ENCODE peak calls at places on chromosomes 13 and 19, in eight cellular contexts. One of them, this sample, is unnamed.

GRCh38 chr19:5152767-5153532 is 184.0 kb downstream of the KDM4B start:
- DNase-seq in activated naive CD4-positive, alpha-beta T cell treated with Interleukin-2 at 50 U/mL for 16 hours: no peak
- DNase-seq in effector memory CD8-positive, alpha-beta T cell: no peak
- DNase-seq in iris pigment epithelial cell: no peak
- DNase-seq in activated T-cell treated with anti-CD3 and anti-CD28 coated beads for 1 hour: no peak
- DNase-seq in cortex of kidney: no peak
- DNase-seq in HT-29: no peak
- DNase-seq in mammary epithelial cell: no peak
- DNase-seq in this sample: no peak

GRCh38 chr13:77213644-77214043 is 113.2 kb downstream of the MYCBP2 start:
- DNase-seq in iris pigment epithelial cell: peak; percentile 87
- DNase-seq in activated naive CD4-positive, alpha-beta T cell treated with Interleukin-2 at 50 U/mL for 16 hours: no peak
- DNase-seq in effector memory CD8-positive, alpha-beta T cell: no peak
- DNase-seq in mammary epithelial cell: no peak
- DNase-seq in activated T-cell treated with anti-CD3 and anti-CD28 coated beads for 1 hour: no peak
- DNase-seq in HT-29: no peak
- DNase-seq in cortex of kidney: no peak
- DNase-seq in this sample: no peak

GRCh38 chr13:44243198-44243852 is 130.3 kb upstream of the SERP2 start:
- DNase-seq in effector memory CD8-positive, alpha-beta T cell: no peak
- DNase-seq in HT-29: peak; percentile 93
- DNase-seq in activated T-cell treated with anti-CD3 and anti-CD28 coated beads for 1 hour: no peak
- DNase-seq in cortex of kidney: no peak
- DNase-seq in iris pigment epithelial cell: peak; percentile 55
- DNase-seq in activated naive CD4-positive, alpha-beta T cell treated with Interleukin-2 at 50 U/mL for 16 hours: no peak
- DNase-seq in mammary epithelial cell: peak; percentile 78
- DNase-seq in this sample: peak; percentile 55

GRCh38 chr19:8576273-8576993 is 809 bp downstream of the MYO1F start:
- DNase-seq in activated naive CD4-positive, alpha-beta T cell treated with Interleukin-2 at 50 U/mL for 16 hours: peak; percentile 33
- DNase-seq in HT-29: no peak
- DNase-seq in mammary epithelial cell: no peak
- DNase-seq in activated T-cell treated with anti-CD3 and anti-CD28 coated beads for 1 hour: no peak
- DNase-seq in cortex of kidney: no peak
- DNase-seq in iris pigment epithelial cell: no peak
- DNase-seq in effector memory CD8-positive, alpha-beta T cell: no peak
- DNase-seq in this sample: no peak

GRCh38 chr13:29402168-29402621 is 193.3 kb downstream of the SLC7A1 start:
- DNase-seq in activated T-cell treated with anti-CD3 and anti-CD28 coated beads for 1 hour: no peak
- DNase-seq in mammary epithelial cell: peak; percentile 17
- DNase-seq in HT-29: peak; percentile 45
- DNase-seq in activated naive CD4-positive, alpha-beta T cell treated with Interleukin-2 at 50 U/mL for 16 hours: no peak
- DNase-seq in cortex of kidney: no peak
- DNase-seq in iris pigment epithelial cell: peak; percentile 30
- DNase-seq in effector memory CD8-positive, alpha-beta T cell: no peak
- DNase-seq in this sample: peak; percentile 36

GRCh38 chr13:95360464-95361097 is 59.3 kb upstream of the ABCC4 start:
- DNase-seq in HT-29: no peak
- DNase-seq in cortex of kidney: no peak
- DNase-seq in mammary epithelial cell: no peak
- DNase-seq in iris pigment epithelial cell: peak; percentile 10
- DNase-seq in activated T-cell treated with anti-CD3 and anti-CD28 coated beads for 1 hour: no peak
- DNase-seq in effector memory CD8-positive, alpha-beta T cell: no peak
- DNase-seq in activated naive CD4-positive, alpha-beta T cell treated with Interleukin-2 at 50 U/mL for 16 hours: no peak
- DNase-seq in this sample: no peak

GRCh38 chr13:113458218-113459065 is 5.2 kb upstream of the ADPRHL1 start:
- DNase-seq in cortex of kidney: no peak
- DNase-seq in activated T-cell treated with anti-CD3 and anti-CD28 coated beads for 1 hour: no peak
- DNase-seq in mammary epithelial cell: no peak
- DNase-seq in activated naive CD4-positive, alpha-beta T cell treated with Interleukin-2 at 50 U/mL for 16 hours: no peak
- DNase-seq in iris pigment epithelial cell: peak; percentile 16
- DNase-seq in HT-29: peak; percentile 5
- DNase-seq in effector memory CD8-positive, alpha-beta T cell: no peak
- DNase-seq in this sample: no peak

GRCh38 chr13:109272595-109273325 is 513.6 kb downstream of the IRS2 start:
- DNase-seq in cortex of kidney: no peak
- DNase-seq in activated naive CD4-positive, alpha-beta T cell treated with Interleukin-2 at 50 U/mL for 16 hours: no peak
- DNase-seq in activated T-cell treated with anti-CD3 and anti-CD28 coated beads for 1 hour: no peak
- DNase-seq in iris pigment epithelial cell: peak; percentile 49
- DNase-seq in effector memory CD8-positive, alpha-beta T cell: no peak
- DNase-seq in mammary epithelial cell: no peak
- DNase-seq in HT-29: no peak
- DNase-seq in this sample: peak; percentile 28

GRCh38 chr13:95741584-95742563 is 64.9 kb downstream of the DNAJC3 start:
- DNase-seq in activated naive CD4-positive, alpha-beta T cell treated with Interleukin-2 at 50 U/mL for 16 hours: no peak
- DNase-seq in iris pigment epithelial cell: no peak
- DNase-seq in mammary epithelial cell: no peak
- DNase-seq in cortex of kidney: no peak
- DNase-seq in effector memory CD8-positive, alpha-beta T cell: no peak
- DNase-seq in HT-29: no peak
- DNase-seq in activated T-cell treated with anti-CD3 and anti-CD28 coated beads for 1 hour: no peak
- DNase-seq in this sample: no peak

GRCh38 chr13:102569488-102569887 is 27.3 kb upstream of the TPP2 start:
- DNase-seq in mammary epithelial cell: no peak
- DNase-seq in activated T-cell treated with anti-CD3 and anti-CD28 coated beads for 1 hour: no peak
- DNase-seq in effector memory CD8-positive, alpha-beta T cell: no peak
- DNase-seq in activated naive CD4-positive, alpha-beta T cell treated with Interleukin-2 at 50 U/mL for 16 hours: no peak
- DNase-seq in HT-29: no peak
- DNase-seq in iris pigment epithelial cell: peak; percentile 61
- DNase-seq in cortex of kidney: no peak
- DNase-seq in this sample: no peak

GRCh38 chr19:14162871-14163297 is 26.5 kb upstream of the ASF1B start:
- DNase-seq in effector memory CD8-positive, alpha-beta T cell: no peak
- DNase-seq in activated naive CD4-positive, alpha-beta T cell treated with Interleukin-2 at 50 U/mL for 16 hours: no peak
- DNase-seq in cortex of kidney: no peak
- DNase-seq in HT-29: no peak
- DNase-seq in iris pigment epithelial cell: no peak
- DNase-seq in mammary epithelial cell: no peak
- DNase-seq in activated T-cell treated with anti-CD3 and anti-CD28 coated beads for 1 hour: no peak
- DNase-seq in this sample: no peak

GRCh38 chr19:3821857-3822364 is 35.7 kb upstream of the MATK start:
- DNase-seq in activated T-cell treated with anti-CD3 and anti-CD28 coated beads for 1 hour: peak; percentile 81
- DNase-seq in effector memory CD8-positive, alpha-beta T cell: peak; percentile 96
- DNase-seq in HT-29: peak; percentile 14
- DNase-seq in cortex of kidney: no peak
- DNase-seq in iris pigment epithelial cell: peak; percentile 24
- DNase-seq in activated naive CD4-positive, alpha-beta T cell treated with Interleukin-2 at 50 U/mL for 16 hours: peak; percentile 92
- DNase-seq in mammary epithelial cell: no peak
- DNase-seq in this sample: peak; percentile 37

GRCh38 chr13:30698023-30698422 is 37.3 kb upstream of the ALOX5AP start:
- DNase-seq in activated T-cell treated with anti-CD3 and anti-CD28 coated beads for 1 hour: no peak
- DNase-seq in activated naive CD4-positive, alpha-beta T cell treated with Interleukin-2 at 50 U/mL for 16 hours: no peak
- DNase-seq in HT-29: no peak
- DNase-seq in mammary epithelial cell: peak; percentile 20
- DNase-seq in cortex of kidney: no peak
- DNase-seq in effector memory CD8-positive, alpha-beta T cell: no peak
- DNase-seq in iris pigment epithelial cell: peak; percentile 79
- DNase-seq in this sample: no peak

GRCh38 chr13:51858433-51859247 is 3.1 kb upstream of the CCDC70 start:
- DNase-seq in mammary epithelial cell: peak; percentile 15
- DNase-seq in effector memory CD8-positive, alpha-beta T cell: no peak
- DNase-seq in activated T-cell treated with anti-CD3 and anti-CD28 coated beads for 1 hour: no peak
- DNase-seq in cortex of kidney: no peak
- DNase-seq in activated naive CD4-positive, alpha-beta T cell treated with Interleukin-2 at 50 U/mL for 16 hours: no peak
- DNase-seq in iris pigment epithelial cell: peak; percentile 9
- DNase-seq in HT-29: no peak
- DNase-seq in this sample: no peak

GRCh38 chr19:17616961-17617806 is 61.7 kb downstream of the COLGALT1 start:
- DNase-seq in HT-29: peak; percentile 4
- DNase-seq in mammary epithelial cell: peak; percentile 51
- DNase-seq in activated T-cell treated with anti-CD3 and anti-CD28 coated beads for 1 hour: no peak
- DNase-seq in cortex of kidney: no peak
- DNase-seq in effector memory CD8-positive, alpha-beta T cell: no peak
- DNase-seq in activated naive CD4-positive, alpha-beta T cell treated with Interleukin-2 at 50 U/mL for 16 hours: no peak
- DNase-seq in iris pigment epithelial cell: peak; percentile 25
- DNase-seq in this sample: peak; percentile 66

GRCh38 chr13:107716741-107717140 is 498.6 kb downstream of the LIG4 start:
- DNase-seq in activated naive CD4-positive, alpha-beta T cell treated with Interleukin-2 at 50 U/mL for 16 hours: no peak
- DNase-seq in activated T-cell treated with anti-CD3 and anti-CD28 coated beads for 1 hour: no peak
- DNase-seq in iris pigment epithelial cell: no peak
- DNase-seq in HT-29: no peak
- DNase-seq in cortex of kidney: no peak
- DNase-seq in mammary epithelial cell: no peak
- DNase-seq in effector memory CD8-positive, alpha-beta T cell: no peak
- DNase-seq in this sample: no peak

GRCh38 chr19:48663667-48664066 is 9.2 kb downstream of the NTN5 start:
- DNase-seq in mammary epithelial cell: no peak
- DNase-seq in HT-29: no peak
- DNase-seq in activated naive CD4-positive, alpha-beta T cell treated with Interleukin-2 at 50 U/mL for 16 hours: no peak
- DNase-seq in activated T-cell treated with anti-CD3 and anti-CD28 coated beads for 1 hour: no peak
- DNase-seq in effector memory CD8-positive, alpha-beta T cell: no peak
- DNase-seq in cortex of kidney: no peak
- DNase-seq in iris pigment epithelial cell: no peak
- DNase-seq in this sample: no peak

GRCh38 chr13:94712812-94713555 is 639 bp upstream of the SOX21 start:
- DNase-seq in mammary epithelial cell: peak; percentile 39
- DNase-seq in effector memory CD8-positive, alpha-beta T cell: no peak
- DNase-seq in iris pigment epithelial cell: peak; percentile 74
- DNase-seq in activated naive CD4-positive, alpha-beta T cell treated with Interleukin-2 at 50 U/mL for 16 hours: no peak
- DNase-seq in activated T-cell treated with anti-CD3 and anti-CD28 coated beads for 1 hour: no peak
- DNase-seq in cortex of kidney: no peak
- DNase-seq in HT-29: no peak
- DNase-seq in this sample: peak; percentile 38

GRCh38 chr19:9645466-9645865 is 24.4 kb upstream of the ZNF561 start:
- DNase-seq in iris pigment epithelial cell: no peak
- DNase-seq in cortex of kidney: no peak
- DNase-seq in mammary epithelial cell: no peak
- DNase-seq in activated T-cell treated with anti-CD3 and anti-CD28 coated beads for 1 hour: no peak
- DNase-seq in effector memory CD8-positive, alpha-beta T cell: no peak
- DNase-seq in HT-29: peak; percentile 6
- DNase-seq in activated naive CD4-positive, alpha-beta T cell treated with Interleukin-2 at 50 U/mL for 16 hours: no peak
- DNase-seq in this sample: no peak

GRCh38 chr19:6577410-6578125 is 13.4 kb downstream of the CD70 start:
- DNase-seq in iris pigment epithelial cell: no peak
- DNase-seq in HT-29: no peak
- DNase-seq in effector memory CD8-positive, alpha-beta T cell: no peak
- DNase-seq in activated naive CD4-positive, alpha-beta T cell treated with Interleukin-2 at 50 U/mL for 16 hours: no peak
- DNase-seq in activated T-cell treated with anti-CD3 and anti-CD28 coated beads for 1 hour: no peak
- DNase-seq in cortex of kidney: no peak
- DNase-seq in mammary epithelial cell: peak; percentile 82
- DNase-seq in this sample: no peak

GRCh38 chr13:24148414-24149305 is 11.9 kb upstream of the SPATA13 start:
- DNase-seq in mammary epithelial cell: peak; percentile 90
- DNase-seq in iris pigment epithelial cell: peak; percentile 96
- DNase-seq in activated T-cell treated with anti-CD3 and anti-CD28 coated beads for 1 hour: no peak
- DNase-seq in HT-29: peak; percentile 99
- DNase-seq in activated naive CD4-positive, alpha-beta T cell treated with Interleukin-2 at 50 U/mL for 16 hours: no peak
- DNase-seq in effector memory CD8-positive, alpha-beta T cell: no peak
- DNase-seq in cortex of kidney: no peak
- DNase-seq in this sample: peak; percentile 99

GRCh38 chr13:77979721-77980377 is 61.2 kb upstream of the EDNRB start:
- DNase-seq in HT-29: no peak
- DNase-seq in mammary epithelial cell: no peak
- DNase-seq in activated naive CD4-positive, alpha-beta T cell treated with Interleukin-2 at 50 U/mL for 16 hours: no peak
- DNase-seq in cortex of kidney: no peak
- DNase-seq in iris pigment epithelial cell: no peak
- DNase-seq in effector memory CD8-positive, alpha-beta T cell: no peak
- DNase-seq in activated T-cell treated with anti-CD3 and anti-CD28 coated beads for 1 hour: no peak
- DNase-seq in this sample: no peak

GRCh38 chr13:53821632-53822031 is 793.0 kb downstream of the OLFM4 start:
- DNase-seq in effector memory CD8-positive, alpha-beta T cell: no peak
- DNase-seq in cortex of kidney: no peak
- DNase-seq in activated naive CD4-positive, alpha-beta T cell treated with Interleukin-2 at 50 U/mL for 16 hours: no peak
- DNase-seq in activated T-cell treated with anti-CD3 and anti-CD28 coated beads for 1 hour: no peak
- DNase-seq in HT-29: no peak
- DNase-seq in iris pigment epithelial cell: no peak
- DNase-seq in mammary epithelial cell: no peak
- DNase-seq in this sample: no peak

GRCh38 chr19:1747285-1748114 is 5.8 kb upstream of the ONECUT3 start:
- DNase-seq in effector memory CD8-positive, alpha-beta T cell: no peak
- DNase-seq in mammary epithelial cell: peak; percentile 99
- DNase-seq in activated naive CD4-positive, alpha-beta T cell treated with Interleukin-2 at 50 U/mL for 16 hours: peak; percentile 49
- DNase-seq in activated T-cell treated with anti-CD3 and anti-CD28 coated beads for 1 hour: peak; percentile 19
- DNase-seq in HT-29: peak; percentile 92
- DNase-seq in cortex of kidney: no peak
- DNase-seq in iris pigment epithelial cell: peak; percentile 81
- DNase-seq in this sample: peak; percentile 98

GRCh38 chr19:54431255-54431838 is 16.1 kb downstream of the TTYH1 start:
- DNase-seq in cortex of kidney: no peak
- DNase-seq in HT-29: peak; percentile 41
- DNase-seq in iris pigment epithelial cell: peak; percentile 45
- DNase-seq in activated T-cell treated with anti-CD3 and anti-CD28 coated beads for 1 hour: no peak
- DNase-seq in activated naive CD4-positive, alpha-beta T cell treated with Interleukin-2 at 50 U/mL for 16 hours: no peak
- DNase-seq in mammary epithelial cell: peak; percentile 53
- DNase-seq in effector memory CD8-positive, alpha-beta T cell: no peak
- DNase-seq in this sample: peak; percentile 93